ENCODE peak calls at places on chromosomes 5 and 9, in ten cellular contexts. One of them, this sample, is unnamed.

GRCh38 chr5:175694371-175695160 is 36.7 kb downstream of the HRH2 start:
- DNase-seq in stimulated activated CD4-positive, alpha-beta T cell treated with anti-CD3 and anti-CD28 coated beads, Interleukin-2, amount 100 ng/mL, for 48 hours: no peak
- DNase-seq in ovary: no peak
- DNase-seq in A172: no peak
- DNase-seq in NCI-H524: no peak
- DNase-seq in stimulated activated CD8-positive, alpha-beta memory T cell treated with anti-CD3 and anti-CD28 coated beads, Interleukin-4, amount 100 ng/mL, for 48 hours: no peak
- DNase-seq in transverse colon: no peak
- DNase-seq in A549: no peak
- DNase-seq in AG20443: no peak
- DNase-seq in H7: no peak
- DNase-seq in this sample: no peak

GRCh38 chr5:9847631-9848030 is 217.5 kb upstream of the TAS2R1 start:
- DNase-seq in A172: no peak
- DNase-seq in transverse colon: no peak
- DNase-seq in NCI-H524: no peak
- DNase-seq in stimulated activated CD4-positive, alpha-beta T cell treated with anti-CD3 and anti-CD28 coated beads, Interleukin-2, amount 100 ng/mL, for 48 hours: no peak
- DNase-seq in ovary: no peak
- DNase-seq in stimulated activated CD8-positive, alpha-beta memory T cell treated with anti-CD3 and anti-CD28 coated beads, Interleukin-4, amount 100 ng/mL, for 48 hours: no peak
- DNase-seq in A549: no peak
- DNase-seq in AG20443: no peak
- DNase-seq in H7: no peak
- DNase-seq in this sample: no peak

GRCh38 chr5:55897905-55898304 is 46.7 kb downstream of the IL31RA start:
- DNase-seq in stimulated activated CD8-positive, alpha-beta memory T cell treated with anti-CD3 and anti-CD28 coated beads, Interleukin-4, amount 100 ng/mL, for 48 hours: peak; percentile 49
- DNase-seq in stimulated activated CD4-positive, alpha-beta T cell treated with anti-CD3 and anti-CD28 coated beads, Interleukin-2, amount 100 ng/mL, for 48 hours: no peak
- DNase-seq in NCI-H524: no peak
- DNase-seq in A549: no peak
- DNase-seq in transverse colon: no peak
- DNase-seq in H7: no peak
- DNase-seq in ovary: peak; percentile 26
- DNase-seq in AG20443: peak; percentile 95
- DNase-seq in A172: peak; percentile 58
- DNase-seq in this sample: no peak

GRCh38 chr5:13378073-13378472 is 566.4 kb downstream of the DNAH5 start:
- DNase-seq in stimulated activated CD4-positive, alpha-beta T cell treated with anti-CD3 and anti-CD28 coated beads, Interleukin-2, amount 100 ng/mL, for 48 hours: no peak
- DNase-seq in H7: no peak
- DNase-seq in stimulated activated CD8-positive, alpha-beta memory T cell treated with anti-CD3 and anti-CD28 coated beads, Interleukin-4, amount 100 ng/mL, for 48 hours: no peak
- DNase-seq in transverse colon: no peak
- DNase-seq in NCI-H524: no peak
- DNase-seq in A549: no peak
- DNase-seq in AG20443: no peak
- DNase-seq in A172: peak; percentile 41
- DNase-seq in ovary: no peak
- DNase-seq in this sample: no peak

GRCh38 chr5:150641006-150641570 is 628 bp downstream of the SYNPO start:
- DNase-seq in stimulated activated CD4-positive, alpha-beta T cell treated with anti-CD3 and anti-CD28 coated beads, Interleukin-2, amount 100 ng/mL, for 48 hours: no peak
- DNase-seq in NCI-H524: no peak
- DNase-seq in stimulated activated CD8-positive, alpha-beta memory T cell treated with anti-CD3 and anti-CD28 coated beads, Interleukin-4, amount 100 ng/mL, for 48 hours: no peak
- DNase-seq in ovary: peak; percentile 72
- DNase-seq in A549: peak; percentile 56
- DNase-seq in A172: peak; percentile 80
- DNase-seq in transverse colon: no peak
- DNase-seq in H7: no peak
- DNase-seq in AG20443: no peak
- DNase-seq in this sample: no peak

GRCh38 chr5:143051244-143052058 is 281.3 kb downstream of the ARHGAP26 start:
- DNase-seq in stimulated activated CD8-positive, alpha-beta memory T cell treated with anti-CD3 and anti-CD28 coated beads, Interleukin-4, amount 100 ng/mL, for 48 hours: no peak
- DNase-seq in A549: no peak
- DNase-seq in A172: peak; percentile 43
- DNase-seq in transverse colon: no peak
- DNase-seq in NCI-H524: peak; percentile 85
- DNase-seq in stimulated activated CD4-positive, alpha-beta T cell treated with anti-CD3 and anti-CD28 coated beads, Interleukin-2, amount 100 ng/mL, for 48 hours: no peak
- DNase-seq in H7: no peak
- DNase-seq in AG20443: peak; percentile 82
- DNase-seq in ovary: peak; percentile 37
- DNase-seq in this sample: no peak

GRCh38 chr5:134114886-134115805 is 665 bp downstream of the TCF7 start:
- DNase-seq in ovary: no peak
- DNase-seq in transverse colon: peak; percentile 40
- DNase-seq in stimulated activated CD8-positive, alpha-beta memory T cell treated with anti-CD3 and anti-CD28 coated beads, Interleukin-4, amount 100 ng/mL, for 48 hours: peak; percentile 81
- DNase-seq in A172: no peak
- DNase-seq in NCI-H524: peak; percentile 15
- DNase-seq in AG20443: peak; percentile 35
- DNase-seq in H7: peak; percentile 97
- DNase-seq in stimulated activated CD4-positive, alpha-beta T cell treated with anti-CD3 and anti-CD28 coated beads, Interleukin-2, amount 100 ng/mL, for 48 hours: no peak
- DNase-seq in A549: peak; percentile 41
- DNase-seq in this sample: no peak

GRCh38 chr9:96868709-96869108 is 14.4 kb upstream of the ZNF782 start:
- DNase-seq in AG20443: no peak
- DNase-seq in transverse colon: peak; percentile 32
- DNase-seq in A172: no peak
- DNase-seq in NCI-H524: no peak
- DNase-seq in stimulated activated CD8-positive, alpha-beta memory T cell treated with anti-CD3 and anti-CD28 coated beads, Interleukin-4, amount 100 ng/mL, for 48 hours: no peak
- DNase-seq in H7: no peak
- DNase-seq in A549: no peak
- DNase-seq in stimulated activated CD4-positive, alpha-beta T cell treated with anti-CD3 and anti-CD28 coated beads, Interleukin-2, amount 100 ng/mL, for 48 hours: no peak
- DNase-seq in ovary: no peak
- DNase-seq in this sample: no peak

GRCh38 chr5:153749941-153750340 is 259.5 kb downstream of the GRIA1 start:
- DNase-seq in ovary: no peak
- DNase-seq in stimulated activated CD4-positive, alpha-beta T cell treated with anti-CD3 and anti-CD28 coated beads, Interleukin-2, amount 100 ng/mL, for 48 hours: no peak
- DNase-seq in AG20443: peak; percentile 33
- DNase-seq in stimulated activated CD8-positive, alpha-beta memory T cell treated with anti-CD3 and anti-CD28 coated beads, Interleukin-4, amount 100 ng/mL, for 48 hours: no peak
- DNase-seq in A172: peak; percentile 56
- DNase-seq in H7: no peak
- DNase-seq in A549: no peak
- DNase-seq in NCI-H524: peak; percentile 94
- DNase-seq in transverse colon: no peak
- DNase-seq in this sample: no peak

GRCh38 chr5:68353624-68354023 is 138.1 kb downstream of the PIK3R1 start:
- DNase-seq in A172: no peak
- DNase-seq in NCI-H524: no peak
- DNase-seq in ovary: no peak
- DNase-seq in A549: no peak
- DNase-seq in stimulated activated CD4-positive, alpha-beta T cell treated with anti-CD3 and anti-CD28 coated beads, Interleukin-2, amount 100 ng/mL, for 48 hours: no peak
- DNase-seq in H7: no peak
- DNase-seq in stimulated activated CD8-positive, alpha-beta memory T cell treated with anti-CD3 and anti-CD28 coated beads, Interleukin-4, amount 100 ng/mL, for 48 hours: no peak
- DNase-seq in AG20443: no peak
- DNase-seq in transverse colon: no peak
- DNase-seq in this sample: no peak

GRCh38 chr9:72147676-72148075 is 1.6 kb upstream of the GDA start:
- DNase-seq in NCI-H524: peak; percentile 0
- DNase-seq in AG20443: no peak
- DNase-seq in stimulated activated CD4-positive, alpha-beta T cell treated with anti-CD3 and anti-CD28 coated beads, Interleukin-2, amount 100 ng/mL, for 48 hours: no peak
- DNase-seq in H7: no peak
- DNase-seq in A172: no peak
- DNase-seq in ovary: no peak
- DNase-seq in A549: no peak
- DNase-seq in stimulated activated CD8-positive, alpha-beta memory T cell treated with anti-CD3 and anti-CD28 coated beads, Interleukin-4, amount 100 ng/mL, for 48 hours: no peak
- DNase-seq in transverse colon: no peak
- DNase-seq in this sample: no peak